ENCODE peak calls at places on chromosomes 4 and X, in six cellular contexts. D is SK-N-SH, W is MM.1S, Z is OCI-LY7, H is GM23338, C is HCT116. P is an unnamed sample.

GRCh38 chr4:169074117-169074516 is 64.1 kb upstream of the CBR4 start:
- DNase-seq in D (no peak), W (no peak), Z (no peak), H (no peak), C (no peak), P (no peak)

GRCh38 chrX:68307767-68308166 is 125.5 kb downstream of the OPHN1 start:
- DNase-seq in D (no peak), W (peak; percentile 32), Z (no peak), H (no peak), C (peak; percentile 12), P (peak; percentile 96)

GRCh38 chr4:128386761-128387599 is 99.4 kb upstream of the PGRMC2 start:
- DNase-seq in D (peak; percentile 67), W (no peak), Z (no peak), H (no peak), C (peak; percentile 67), P (peak; percentile 82)

GRCh38 chr4:24599275-24599674 is 14.9 kb upstream of the DHX15 start:
- DNase-seq in D (no peak), W (no peak), Z (no peak), H (no peak), C (no peak), P (no peak)

GRCh38 chr4:38829237-38829636 is 24.6 kb upstream of the TLR1 start:
- DNase-seq in D (no peak), W (no peak), Z (no peak), H (no peak), C (no peak), P (no peak)

GRCh38 chrX:134600714-134601113 is 57.6 kb downstream of the PLAC1 start:
- DNase-seq in D (no peak), W (no peak), Z (no peak), H (no peak), C (peak; percentile 46), P (peak; percentile 52)

GRCh38 chrX:72526534-72527508 is 45.8 kb downstream of the HDAC8 start:
- DNase-seq in D (no peak), W (no peak), Z (no peak), H (no peak), C (no peak), P (no peak)

GRCh38 chrX:110853610-110854009 is 58.0 kb upstream of the CHRDL1 start:
- DNase-seq in D (peak; percentile 20), W (peak; percentile 23), Z (no peak), H (peak; percentile 64), C (no peak), P (peak; percentile 54)

GRCh38 chrX:25016361-25016671 is 551 bp upstream of the ARX start:
- DNase-seq in D (no peak), W (no peak), Z (no peak), H (no peak), C (no peak), P (no peak)

GRCh38 chr4:107854326-107855030 is 29.7 kb downstream of the SGMS2 start:
- DNase-seq in D (no peak), W (no peak), Z (no peak), H (no peak), C (no peak), P (peak; percentile 55)

GRCh38 chrX:46686003-46686645 is 72.8 kb downstream of the SLC9A7 start:
- DNase-seq in D (peak; percentile 41), W (peak; percentile 19), Z (peak; percentile 54), H (peak; percentile 55), C (peak; percentile 12), P (peak; percentile 53)

GRCh38 chrX:138711399-138712347 is at the start of gene FGF13:
- DNase-seq in D (peak; percentile 35), W (peak; percentile 68), Z (no peak), H (peak; percentile 63), C (no peak), P (peak; percentile 34)

GRCh38 chrX:132533409-132533808 is 44.6 kb upstream of the MBNL3 start:
- DNase-seq in D (no peak), W (no peak), Z (no peak), H (no peak), C (no peak), P (no peak)

GRCh38 chrX:108090474-108091265 is 672 bp downstream of the PSMD10 start:
- DNase-seq in D (no peak), W (no peak), Z (no peak), H (no peak), C (no peak), P (peak; percentile 5)

GRCh38 chr4:123397276-123398150 is 918 bp downstream of the SPRY1 start:
- DNase-seq in D (peak; percentile 65), W (peak; percentile 67), Z (peak; percentile 30), H (peak; percentile 83), C (peak; percentile 47), P (peak; percentile 68)

GRCh38 chr4:184644553-184645307 is 4.5 kb downstream of the CASP3 start:
- DNase-seq in D (no peak), W (no peak), Z (no peak), H (peak; percentile 24), C (no peak), P (no peak)

GRCh38 chrX:53071604-53072417 is 10.4 kb upstream of the TSPYL2 start:
- DNase-seq in D (peak; percentile 68), W (peak; percentile 89), Z (peak; percentile 84), H (peak; percentile 77), C (peak; percentile 50), P (peak; percentile 89)

GRCh38 chrX:125205918-125206665 is 113.6 kb upstream of the TEX13C start:
- DNase-seq in D (peak; percentile 5), W (no peak), Z (no peak), H (peak; percentile 64), C (no peak), P (peak; percentile 30)

GRCh38 chrX:68084765-68085164 is 348.5 kb downstream of the OPHN1 start:
- DNase-seq in D (no peak), W (no peak), Z (no peak), H (no peak), C (no peak), P (no peak)

GRCh38 chr4:63728480-63729177 is 680.6 kb downstream of the TECRL start:
- DNase-seq in D (no peak), W (no peak), Z (no peak), H (peak; percentile 44), C (no peak), P (no peak)

GRCh38 chr4:55947912-55948725 is 626 bp upstream of the CEP135 start:
- DNase-seq in D (peak; percentile 8), W (peak; percentile 84), Z (peak; percentile 76), H (no peak), C (peak; percentile 28), P (peak; percentile 96)

GRCh38 chr4:136036744-136037143 is 1495.5 kb downstream of the PCDH18 start:
- DNase-seq in D (no peak), W (no peak), Z (no peak), H (no peak), C (peak; percentile 18), P (peak; percentile 33)

GRCh38 chrX:83845397-83845796 is 15.5 kb upstream of the CYLC1 start:
- DNase-seq in D (peak; percentile 41), W (peak; percentile 68), Z (peak; percentile 39), H (peak; percentile 40), C (peak; percentile 0), P (peak; percentile 50)

GRCh38 chr4:14445882-14446281 is 556.4 kb upstream of the CPEB2 start:
- DNase-seq in D (no peak), W (no peak), Z (no peak), H (no peak), C (no peak), P (peak; percentile 44)

GRCh38 chrX:107766470-107767140 is 9.0 kb downstream of the TSC22D3 start:
- DNase-seq in D (no peak), W (no peak), Z (no peak), H (no peak), C (no peak), P (peak; percentile 70)

GRCh38 chr4:97215426-97215825 is 927.9 kb downstream of the STPG2 start:
- DNase-seq in D (no peak), W (no peak), Z (no peak), H (no peak), C (no peak), P (no peak)

GRCh38 chr4:84690481-84690880 is 107.6 kb downstream of the CDS1 start:
- DNase-seq in D (no peak), W (no peak), Z (no peak), H (no peak), C (no peak), P (peak; percentile 67)

GRCh38 chr4:31139767-31140166 is 419.6 kb downstream of the PCDH7 start:
- DNase-seq in D (no peak), W (no peak), Z (no peak), H (no peak), C (no peak), P (no peak)
- H3K4me2 ChIP-seq in D (no peak overlapping the region), W (no peak overlapping the region), Z (no peak overlapping the region), H (no peak overlapping the region), C (no peak overlapping the region), P (no peak overlapping the region)

DNA sequence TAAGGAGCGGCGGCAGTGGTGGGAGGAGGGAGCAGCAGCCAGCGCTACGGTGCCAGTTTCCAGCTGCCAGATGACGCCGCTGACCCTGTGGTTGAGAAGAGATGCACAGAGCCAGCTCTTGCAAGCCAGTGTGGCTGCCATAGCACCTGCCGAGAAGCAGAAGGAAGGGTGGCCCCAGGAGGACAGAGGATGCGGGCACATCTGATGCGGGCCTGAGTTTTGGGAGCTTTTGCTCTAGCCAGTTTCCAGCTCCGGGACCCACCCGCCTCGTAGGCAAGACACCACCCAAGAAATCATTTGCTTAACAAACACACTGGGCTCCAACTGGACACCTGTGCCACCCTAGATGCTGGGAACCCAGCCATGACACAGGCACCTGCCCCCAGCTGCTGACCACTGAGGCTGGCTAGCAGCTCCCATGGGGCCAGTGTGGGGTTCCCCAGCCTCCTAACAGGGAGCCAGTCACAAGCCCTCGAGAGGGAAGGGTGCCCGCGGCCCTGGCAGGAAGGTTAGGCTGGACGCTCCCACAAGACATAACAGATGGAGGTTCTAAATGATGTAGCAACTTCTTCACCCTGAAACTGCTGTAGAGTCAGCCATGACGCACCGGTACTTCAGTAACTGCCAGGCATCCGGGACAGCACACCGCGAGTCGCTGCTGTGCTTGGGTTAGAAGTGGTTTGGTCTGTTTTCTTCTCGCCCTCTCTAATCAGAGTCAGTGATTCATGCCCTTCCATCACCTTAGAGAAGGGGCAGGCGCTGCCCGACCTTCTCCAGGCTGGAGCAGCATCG is 8.9 kb downstream of the MSANTD1 start:
- DNase-seq in D (no peak), W (no peak), Z (no peak), H (no peak), C (no peak), P (peak; percentile 72)
- TF ChIP-seq EZH2phosphoT487 in D (no peak), W (no peak), Z (no peak), H (no peak), C (no peak), P (no peak)

DNA sequence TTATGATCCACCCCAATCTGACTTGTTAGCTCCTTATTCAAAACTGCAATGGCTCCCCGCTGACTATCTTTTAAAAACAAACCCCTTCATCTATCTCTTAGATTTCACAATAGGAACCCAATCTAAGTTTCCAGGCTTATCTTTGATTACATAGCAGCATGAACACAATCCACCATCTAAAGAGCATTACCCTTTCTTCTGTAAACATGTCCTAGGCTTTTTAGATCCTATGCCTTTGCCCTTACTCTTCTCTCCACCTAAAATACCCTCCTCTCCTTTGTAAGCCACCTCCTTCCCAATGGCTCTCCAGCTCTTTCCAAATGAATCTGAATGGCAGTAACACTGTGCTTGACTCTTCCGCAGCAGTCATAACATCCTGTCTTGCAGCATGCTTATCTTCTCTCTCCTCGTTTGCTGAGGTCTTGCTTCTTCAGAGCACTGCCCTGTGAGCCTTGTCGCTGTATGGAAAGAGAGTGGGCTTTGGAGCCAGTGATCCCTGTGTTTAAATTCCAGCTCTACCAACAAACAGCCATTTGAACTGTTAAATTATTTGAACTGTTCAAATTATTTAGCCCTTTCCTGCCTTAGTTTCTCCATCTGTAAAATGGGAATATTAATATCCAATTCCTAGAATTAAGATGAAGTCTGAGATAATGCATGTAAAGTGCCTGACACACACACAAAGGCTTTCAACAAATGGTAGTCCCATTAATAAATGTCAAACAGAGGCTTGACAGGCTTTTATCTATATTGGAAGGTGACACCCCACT is 16.2 kb upstream of the TSPAN5 start:
- DNase-seq in D (no peak), W (no peak), Z (no peak), H (no peak), C (no peak), P (no peak)
- H2AFZ ChIP-seq in D (no peak overlapping the region), W (no peak overlapping the region), Z (no peak overlapping the region), H (peak overlapping the region; percentile 53), C (no peak overlapping the region), P (no peak overlapping the region)

GRCh38 chr4:153297116-153297515 is 47.4 kb upstream of the MND1 start:
- DNase-seq in D (no peak), W (no peak), Z (no peak), H (no peak), C (no peak), P (no peak)
- H3K4me2 ChIP-seq in D (no peak overlapping the region), W (no peak overlapping the region), Z (no peak overlapping the region), H (no peak overlapping the region), C (no peak overlapping the region), P (no peak overlapping the region)